ENCODE peak calls at places on chromosomes 11 and 22, in four cellular contexts. C is uterus, D is pancreas, K is GM23338. N is an unnamed sample.

GRCh38 chr11:128324051-128324481 is 263.3 kb downstream of the ETS1 start:
- DNase-seq in C (no peak), D (no peak), K (no peak), N (no peak)

GRCh38 chr22:30045001-30045887 is 35.0 kb upstream of the HORMAD2 start:
- DNase-seq in C (no peak), D (no peak), K (no peak), N (no peak)

GRCh38 chr11:125123947-125124633 is 12.7 kb upstream of the TMEM218 start:
- DNase-seq in C (no peak), D (no peak), K (peak; percentile 87), N (peak; percentile 33)

GRCh38 chr11:19242184-19242932 is 1.6 kb upstream of the E2F8 start:
- DNase-seq in C (no peak), D (no peak), K (peak; percentile 48), N (no peak)

GRCh38 chr11:32005786-32006406 is 85.0 kb upstream of the RCN1 start:
- DNase-seq in C (no peak), D (no peak), K (no peak), N (no peak)

GRCh38 chr11:128733440-128734115 is 39.7 kb downstream of the FLI1 start:
- DNase-seq in C (no peak), D (no peak), K (peak; percentile 90), N (no peak)

GRCh38 chr11:27860811-27861210 is 160.6 kb upstream of the BDNF start:
- DNase-seq in C (no peak), D (no peak), K (no peak), N (no peak)

GRCh38 chr11:11028017-11028692 is 170.3 kb upstream of the ZBED5 start:
- DNase-seq in C (peak; percentile 45), D (peak; percentile 84), K (peak; percentile 89), N (peak; percentile 75)

GRCh38 chr22:31646186-31647019 is 15.6 kb downstream of the PISD start:
- DNase-seq in C (peak; percentile 47), D (no peak), K (no peak), N (no peak)

GRCh38 chr11:129247129-129247528 is 55.0 kb upstream of the ARHGAP32 start:
- DNase-seq in C (no peak), D (no peak), K (no peak), N (no peak)

GRCh38 chr11:106503901-106504300 is 426.4 kb downstream of the AASDHPPT start:
- DNase-seq in C (no peak), D (no peak), K (no peak), N (no peak)

GRCh38 chr11:36350137-36350513 is 54.0 kb downstream of the PRR5L start:
- DNase-seq in C (no peak), D (no peak), K (no peak), N (no peak)

GRCh38 chr11:107957109-107957588 is 28.9 kb downstream of the RAB39A start:
- DNase-seq in C (no peak), D (no peak), K (no peak), N (no peak)

GRCh38 chr11:36713715-36714114 is 115.7 kb upstream of the RAG2 start:
- DNase-seq in C (no peak), D (no peak), K (no peak), N (no peak)

GRCh38 chr11:86699036-86699791 is 26.8 kb upstream of the ME3 start:
- DNase-seq in C (no peak), D (no peak), K (no peak), N (no peak)

GRCh38 chr22:20545681-20546521 is 38.5 kb downstream of the MED15 start:
- DNase-seq in C (no peak), D (no peak), K (no peak), N (no peak)

GRCh38 chr22:45450931-45451651 is 37.6 kb downstream of the RIBC2 start:
- DNase-seq in C (peak; percentile 78), D (no peak), K (no peak), N (no peak)

GRCh38 chr11:8329336-8329735 is 65.7 kb upstream of the LMO1 start:
- DNase-seq in C (no peak), D (no peak), K (no peak), N (no peak)
- H3K27ac ChIP-seq in C (no peak overlapping the region), D (no peak overlapping the region), K (no peak overlapping the region), N (no peak overlapping the region)

GRCh38 chr22:38202437-38203089 is 769 bp downstream of the MAFF start:
- DNase-seq in C (peak; percentile 93), D (peak; percentile 92), K (peak; percentile 72), N (peak; percentile 50)
- TF ChIP-seq CTCF in C (peak; percentile 27), D (no peak), K (peak; percentile 26), N (no peak)

GRCh38 chr11:29780756-29781155 is 236.1 kb downstream of the KCNA4 start:
- DNase-seq in C (no peak), D (no peak), K (peak; percentile 5), N (no peak)
- H3K27ac ChIP-seq in C (peak overlapping the region; percentile 41), D (no peak overlapping the region), K (no peak overlapping the region), N (no peak overlapping the region)

GRCh38 chr22:36324414-36324813 is 63.4 kb downstream of the MYH9 start:
- DNase-seq in C (no peak), D (no peak), K (no peak), N (no peak)

GRCh38 chr22:36327922-36328551 is 59.7 kb downstream of the MYH9 start:
- DNase-seq in C (peak; percentile 76), D (no peak), K (no peak), N (no peak)

GRCh38 chr22:36325163-36326031 is 62.4 kb downstream of the MYH9 start:
- DNase-seq in C (peak; percentile 86), D (no peak), K (no peak), N (no peak)

GRCh38 chr22:36328635-36329216 is 59.0 kb downstream of the MYH9 start:
- DNase-seq in C (peak; percentile 88), D (no peak), K (no peak), N (no peak)

GRCh38 chr22:36326178-36327161 is 61.3 kb downstream of the MYH9 start:
- DNase-seq in C (no peak), D (no peak), K (no peak), N (no peak)
- TF ChIP-seq CTCF in C (no peak), D (no peak), K (no peak), N (no peak)

GRCh38 chr11:2886936-2887335 is 1.4 kb upstream of the CDKN1C start:
- DNase-seq in C (no peak), D (peak; percentile 52), K (no peak), N (no peak)

GRCh38 chr11:2888266-2888968 is 2.8 kb upstream of the CDKN1C start:
- DNase-seq in C (peak; percentile 93), D (peak; percentile 99), K (peak; percentile 91), N (peak; percentile 86)

GRCh38 chr11:2886191-2886894 is 768 bp upstream of the CDKN1C start:
- DNase-seq in C (peak; percentile 62), D (peak; percentile 72), K (peak; percentile 65), N (peak; percentile 18)

GRCh38 chr11:2889399-2890273 is 4.1 kb upstream of the CDKN1C start:
- DNase-seq in C (no peak), D (peak; percentile 57), K (no peak), N (no peak)

GRCh38 chr11:2887526-2888195 is 2.1 kb upstream of the CDKN1C start:
- DNase-seq in C (peak; percentile 31), D (peak; percentile 54), K (no peak), N (no peak)
- H3K27ac ChIP-seq in C (peak overlapping the region; percentile 90), D (no peak overlapping the region), K (no peak overlapping the region), N (no peak overlapping the region)

DNA sequence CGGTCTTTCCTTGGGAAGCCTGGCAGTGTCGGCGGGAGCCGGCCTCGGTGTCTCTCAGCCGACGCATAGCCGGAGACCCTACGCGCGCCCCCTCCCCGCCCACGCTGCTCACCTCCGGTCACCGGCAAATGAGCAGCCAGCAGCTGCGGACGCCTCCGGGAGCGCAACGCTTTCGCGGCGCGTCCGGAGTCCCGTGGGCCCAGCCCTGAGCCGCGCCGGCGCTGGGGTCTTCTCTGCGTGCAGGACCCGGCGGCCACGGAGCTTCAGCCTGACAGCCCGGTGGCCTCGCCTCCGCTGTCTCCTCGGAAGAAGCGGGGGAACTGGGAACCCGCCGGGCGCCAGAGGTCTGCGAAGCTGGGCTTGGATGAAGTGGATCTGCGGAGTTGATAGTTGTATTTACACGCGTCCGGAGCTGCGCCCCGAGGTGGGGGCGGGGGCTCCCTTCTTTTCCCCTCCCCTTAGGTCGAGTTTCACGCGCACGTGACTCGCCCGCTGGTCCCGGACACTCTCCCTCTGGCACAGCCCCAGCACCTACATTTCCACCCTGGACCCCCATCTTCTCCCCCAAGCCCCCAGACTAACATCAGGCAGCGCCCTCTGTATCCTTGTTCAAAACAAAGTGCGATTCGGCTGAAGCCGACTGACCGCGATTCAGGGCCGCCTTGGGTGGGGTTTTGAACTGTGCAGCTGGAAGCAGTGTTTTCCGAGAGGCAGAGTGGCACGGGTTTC is at the start of gene SLC43A1:
- DNase-seq in C (peak; percentile 65), D (peak; percentile 80), K (peak; percentile 57), N (peak; percentile 16)
- TF ChIP-seq CTCF in C (peak; percentile 8), D (no peak), K (no peak), N (no peak)

GRCh38 chr11:12535321-12535720 is 138.9 kb upstream of the TEAD1 start:
- DNase-seq in C (no peak), D (no peak), K (no peak), N (no peak)
- H3K27ac ChIP-seq in C (no peak overlapping the region), D (no peak overlapping the region), K (no peak overlapping the region), N (no peak overlapping the region)

N was measured in CD4-positive, alpha-beta T cell.